ENCODE peak calls at places on chromosomes 11 and 22, in six cellular contexts. H is stomach, U is adrenal gland, X is Peyer's patch, L is HCT116, R is sigmoid colon. K is an unnamed sample.

GRCh38 chr22:29871684-29872083 is 11.3 kb upstream of the MTMR3 start:
- DNase-seq in L (no peak), H (no peak), X (no peak), R (no peak), U (peak), K (no peak)

GRCh38 chr11:1303196-1303821 is 6.1 kb downstream of the TOLLIP start:
- DNase-seq in H (peak), L (no peak), R (no peak), U (no peak), X (peak), K (peak)

GRCh38 chr11:6611092-6612007 is 666 bp downstream of the TAF10 start:
- DNase-seq in X (peak), L (no peak), U (peak), H (no peak), R (peak), K (peak)

GRCh38 chr11:783581-784015 is 6.3 kb downstream of the CEND1 start:
- DNase-seq in H (peak), R (peak), X (peak), U (peak), L (peak), K (no peak)

GRCh38 chr11:6397636-6398035 is 7.4 kb downstream of the SMPD1 start:
- DNase-seq in U (peak), H (no peak), L (no peak), R (no peak), X (no peak), K (no peak)

GRCh38 chr22:28171135-28171534 is 252.1 kb upstream of the PITPNB start:
- DNase-seq in H (no peak), L (no peak), X (no peak), R (no peak), U (no peak), K (no peak)

GRCh38 chr22:19361501-19362103 is 69.9 kb downstream of the HIRA start:
- DNase-seq in H (no peak), X (peak), R (no peak), U (no peak), L (no peak), K (peak)

GRCh38 chr22:46386312-46386711 is 50.8 kb downstream of the TRMU start:
- DNase-seq in R (no peak), L (no peak), H (no peak), X (no peak), U (no peak), K (no peak)

GRCh38 chr22:22930222-22930497 is 42.5 kb downstream of the IGLL5 start:
- DNase-seq in R (no peak), L (no peak), X (no peak), U (no peak), H (no peak), K (no peak)

GRCh38 chr11:68373810-68374501 is 61.6 kb downstream of the LRP5 start:
- DNase-seq in X (peak), L (no peak), R (no peak), H (peak), U (no peak), K (no peak)

GRCh38 chr22:39453765-39454378 is 2.9 kb upstream of the MGAT3 start:
- DNase-seq in U (no peak), R (no peak), H (no peak), X (no peak), L (no peak), K (peak)

GRCh38 chr11:78138694-78139421 is 568 bp downstream of the ALG8 start:
- DNase-seq in L (peak), R (no peak), U (no peak), X (peak), H (peak), K (peak)

GRCh38 chr11:107243929-107244328 is 213.7 kb downstream of the CWF19L2 start:
- DNase-seq in L (no peak), X (no peak), H (no peak), U (no peak), R (no peak), K (no peak)

GRCh38 chr22:46079861-46080821 is 70.2 kb upstream of the PPARA start:
- DNase-seq in U (peak), H (peak), R (peak), L (no peak), X (peak), K (no peak)

GRCh38 chr11:84117394-84117793 is 831.2 kb upstream of the CCDC90B start:
- DNase-seq in L (no peak), X (no peak), H (no peak), U (no peak), R (no peak), K (no peak)

GRCh38 chr11:57476223-57476882 is 16.0 kb downstream of the RTN4RL2 start:
- DNase-seq in H (peak), U (peak), L (no peak), X (peak), R (no peak), K (no peak)

GRCh38 chr11:134763030-134763388 is 351.0 kb upstream of the B3GAT1 start:
- DNase-seq in U (no peak), H (no peak), R (no peak), L (no peak), X (no peak), K (no peak)

GRCh38 chr22:38727530-38728451 is 22.0 kb downstream of the GTPBP1 start:
- DNase-seq in X (no peak), R (peak), H (no peak), U (no peak), L (no peak), K (no peak)

GRCh38 chr22:38214248-38215056 is 12.7 kb downstream of the MAFF start:
- DNase-seq in X (peak), R (peak), U (peak), L (no peak), H (peak), K (no peak)

GRCh38 chr11:1307998-1308744 is 1.3 kb downstream of the TOLLIP start:
- DNase-seq in X (no peak), R (no peak), L (no peak), H (peak), U (no peak), K (no peak)

GRCh38 chr11:87466228-87466627 is 428.5 kb downstream of the TMEM135 start:
- DNase-seq in L (no peak), R (peak), U (no peak), H (no peak), X (no peak), K (no peak)

GRCh38 chr11:6569706-6570105 is 33.7 kb downstream of the RRP8 start:
- DNase-seq in R (no peak), X (no peak), H (no peak), U (no peak), L (no peak), K (no peak)

GRCh38 chr11:46305295-46305694 is 27.8 kb downstream of the CREB3L1 start:
- DNase-seq in X (no peak), R (no peak), U (no peak), L (no peak), H (no peak), K (peak)

GRCh38 chr22:46994265-46994664 is 231.8 kb downstream of the TBC1D22A start:
- DNase-seq in L (no peak), X (peak), R (peak), U (no peak), H (peak), K (no peak)

GRCh38 chr11:3905080-3905953 is 49.9 kb downstream of the STIM1 start:
- DNase-seq in U (peak), H (peak), R (no peak), L (peak), X (no peak), K (peak)

GRCh38 chr11:134802116-134802515 is 390.1 kb upstream of the B3GAT1 start:
- DNase-seq in X (no peak), U (no peak), L (no peak), R (no peak), H (no peak), K (no peak)

GRCh38 chr22:22178566-22178965 is 66.0 kb upstream of the VPREB1 start:
- DNase-seq in R (no peak), L (no peak), X (no peak), H (no peak), U (no peak), K (no peak)

GRCh38 chr11:128924109-128924508 is 18.6 kb downstream of the TP53AIP1 start:
- DNase-seq in X (no peak), U (no peak), R (no peak), H (no peak), L (no peak), K (no peak)

GRCh38 chr22:29877620-29878019 is 5.4 kb upstream of the MTMR3 start:
- DNase-seq in R (no peak), X (no peak), L (no peak), H (no peak), U (no peak), K (peak)

GRCh38 chr11:55474321-55474720 is 79.9 kb upstream of the OR4C15 start:
- DNase-seq in R (no peak), L (no peak), U (no peak), H (no peak), X (no peak), K (no peak)

GRCh38 chr11:12149672-12150225 is 39.4 kb downstream of the MICAL2 start:
- DNase-seq in X (no peak), U (no peak), R (no peak), H (no peak), L (no peak), K (peak)

GRCh38 chr11:64035081-64035524 is 628 bp upstream of the FLRT1 start:
- DNase-seq in L (no peak), X (no peak), U (no peak), R (no peak), H (no peak), K (no peak)
- H3K4me3 ChIP-seq in L (no peak), X (peak), U (peak), R (peak), H (peak), K (no peak)

GRCh38 chr11:73760066-73760679 is 701 bp downstream of the RAB6A start:
- DNase-seq in X (peak), R (peak), L (no peak), H (peak), U (peak), K (peak)
- TF ChIP-seq POLR2A in X (no peak), R (no peak), L (no peak), H (no peak), U (no peak), K (no peak)

DNA sequence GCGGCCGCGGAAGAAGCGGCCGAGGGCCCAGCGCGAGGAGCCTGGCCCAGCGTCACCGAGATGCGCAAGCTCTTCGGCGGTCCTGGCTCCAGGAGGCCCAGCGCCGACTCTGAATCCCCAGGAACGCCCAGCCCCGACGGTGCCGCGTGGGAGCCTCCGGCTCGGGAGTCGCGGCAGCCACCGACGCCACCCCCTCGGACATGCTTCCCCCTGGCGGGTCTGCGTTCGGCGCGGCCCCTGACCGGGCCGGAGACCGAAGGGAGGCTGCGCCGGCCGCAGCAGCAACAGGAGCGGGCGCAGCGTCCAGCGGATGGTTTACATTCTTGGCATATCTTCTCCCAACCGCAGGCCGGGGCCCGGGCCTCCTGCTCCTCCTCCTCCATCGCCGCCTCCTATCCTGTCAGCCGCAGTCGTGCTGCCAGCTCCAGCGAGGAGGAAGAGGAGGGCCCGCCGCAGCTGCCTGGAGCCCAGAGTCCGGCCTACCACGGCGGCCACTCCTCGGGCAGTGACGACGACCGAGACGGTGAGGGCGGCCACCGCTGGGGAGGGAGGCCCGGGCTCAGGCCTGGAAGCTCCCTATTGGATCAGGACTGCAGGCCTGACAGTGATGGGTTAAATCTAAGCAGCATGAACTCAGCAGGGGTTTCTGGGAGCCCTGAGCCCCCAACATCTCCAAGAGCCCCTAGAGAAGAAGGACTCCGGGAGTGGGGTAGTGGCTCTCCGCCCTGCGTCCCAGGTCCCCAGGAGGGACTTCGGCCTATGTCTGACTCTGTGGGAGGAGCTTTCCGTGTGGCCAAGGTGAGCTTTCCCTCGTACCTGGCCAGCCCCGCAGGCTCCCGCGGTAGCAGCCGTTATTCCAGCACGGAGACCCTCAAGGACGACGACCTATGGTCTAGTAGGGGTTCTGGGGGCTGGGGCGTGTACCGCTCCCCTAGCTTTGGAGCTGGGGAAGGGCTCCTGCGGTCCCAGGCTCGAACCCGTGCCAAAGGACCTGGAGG is 1.2 kb downstream of the ARHGEF17 start:
- DNase-seq in X (peak), U (peak), L (peak), H (peak), R (peak), K (peak)
- H3K4me3 ChIP-seq in X (peak), U (peak), L (peak), H (peak), R (peak), K (peak)

GRCh38 chr22:41920271-41920976 is 5.5 kb upstream of the SHISA8 start:
- DNase-seq in R (no peak), U (no peak), L (no peak), H (no peak), X (peak), K (no peak)

GRCh38 chr22:41917906-41918791 is 3.3 kb upstream of the SHISA8 start:
- DNase-seq in R (no peak), U (peak), H (peak), X (peak), L (no peak), K (peak)

GRCh38 chr22:41916745-41917358 is 2.0 kb upstream of the SHISA8 start:
- DNase-seq in H (no peak), L (no peak), U (no peak), X (no peak), R (no peak), K (no peak)

GRCh38 chr22:41917375-41917905 is 2.6 kb upstream of the SHISA8 start:
- DNase-seq in U (no peak), R (no peak), X (no peak), H (no peak), L (no peak), K (no peak)

GRCh38 chr22:41919357-41920224 is 4.7 kb upstream of the SHISA8 start:
- DNase-seq in X (peak), U (peak), H (peak), L (no peak), R (no peak), K (peak)
- TF ChIP-seq POLR2A in X (no peak), U (no peak), H (no peak), L (no peak), R (no peak), K (no peak)

GRCh38 chr11:118635237-118635591 is 27.8 kb downstream of the PHLDB1 start:
- DNase-seq in X (no peak), H (no peak), L (no peak), R (no peak), U (peak), K (no peak)

GRCh38 chr11:118635642-118636041 is 28.2 kb downstream of the PHLDB1 start:
- DNase-seq in U (no peak), R (no peak), X (no peak), L (no peak), H (no peak), K (no peak)

GRCh38 chr11:118633979-118634378 is 26.6 kb downstream of the PHLDB1 start:
- DNase-seq in X (no peak), U (no peak), R (no peak), H (no peak), L (no peak), K (no peak)

GRCh38 chr11:118633319-118633690 is 25.9 kb downstream of the PHLDB1 start:
- DNase-seq in U (no peak), R (no peak), X (no peak), L (no peak), H (no peak), K (no peak)

GRCh38 chr11:118634435-118635236 is 27.2 kb downstream of the PHLDB1 start:
- DNase-seq in H (peak), L (no peak), U (peak), R (peak), X (peak), K (no peak)
- H3K4me3 ChIP-seq in H (peak), L (peak), U (peak), R (peak), X (peak), K (no peak)

GRCh38 chr11:69674886-69675714 is at the start of gene LTO1:
- DNase-seq in H (peak), L (peak), U (peak), X (peak), R (peak), K (peak)
- TF ChIP-seq POLR2A in H (no peak), L (peak), U (peak), X (peak), R (peak), K (peak)

DNA sequence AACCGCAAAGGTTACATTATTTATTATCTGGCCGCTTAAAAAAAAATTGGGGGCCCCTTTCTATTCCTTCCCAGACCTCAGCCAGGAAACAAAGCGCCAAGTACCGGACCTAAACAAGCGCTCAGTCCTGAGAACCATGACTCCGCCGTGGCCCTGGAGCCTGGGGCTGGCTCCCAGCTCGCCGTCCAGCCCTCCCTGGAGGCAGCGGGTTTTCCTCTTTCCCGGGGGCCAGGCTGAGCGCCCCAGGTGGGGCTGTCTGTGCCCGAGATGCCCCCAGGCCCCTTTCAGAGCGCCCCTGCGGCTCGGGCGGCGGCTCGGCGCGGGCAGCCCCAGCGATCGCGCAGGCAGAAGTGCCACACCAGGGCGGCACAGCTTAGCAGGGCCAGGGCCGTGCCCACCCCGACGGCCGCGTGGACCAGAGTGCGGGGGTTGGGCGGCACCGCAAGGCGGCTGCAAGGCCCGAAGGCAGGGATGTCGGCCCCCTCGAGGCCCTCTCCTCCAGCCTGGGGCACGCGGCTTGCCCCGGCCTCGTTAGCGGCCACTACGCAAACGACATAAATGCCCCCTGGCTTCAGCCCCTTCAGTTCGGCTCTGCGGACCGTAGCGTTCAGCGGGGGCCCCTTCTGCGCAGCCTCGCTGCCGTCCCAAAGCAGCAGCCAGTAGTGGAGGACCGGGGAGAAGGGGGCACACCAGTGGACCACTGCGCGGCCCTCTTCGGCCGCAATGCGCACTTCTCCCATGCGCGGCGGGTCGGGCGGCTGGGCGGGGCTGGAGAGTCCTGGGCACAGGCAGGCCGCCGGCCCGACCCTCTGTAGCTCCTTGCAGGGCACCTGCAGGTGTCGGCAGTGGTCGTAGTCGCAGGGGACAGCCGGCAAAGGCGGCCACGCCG is 1.6 kb downstream of the LRRN4CL start:
- DNase-seq in H (no peak), R (peak), L (no peak), U (no peak), X (no peak), K (peak)
- H3K4me3 ChIP-seq in H (peak), R (peak), L (no peak), U (peak), X (peak), K (no peak)

GRCh38 chr11:74168838-74169237 is 2.0 kb downstream of the C2CD3 start:
- DNase-seq in R (no peak), H (no peak), U (no peak), L (no peak), X (no peak), K (no peak)

GRCh38 chr11:74169736-74170458 is 905 bp downstream of the C2CD3 start:
- DNase-seq in U (no peak), L (no peak), R (no peak), H (no peak), X (no peak), K (peak)

GRCh38 chr11:74175923-74176322 is 4.8 kb downstream of the PPME1 start:
- DNase-seq in U (no peak), X (no peak), R (no peak), L (no peak), H (no peak), K (no peak)

GRCh38 chr11:74171630-74172465 is 759 bp downstream of the PPME1 start:
- DNase-seq in R (no peak), L (no peak), U (no peak), X (no peak), H (no peak), K (peak)

DNA sequence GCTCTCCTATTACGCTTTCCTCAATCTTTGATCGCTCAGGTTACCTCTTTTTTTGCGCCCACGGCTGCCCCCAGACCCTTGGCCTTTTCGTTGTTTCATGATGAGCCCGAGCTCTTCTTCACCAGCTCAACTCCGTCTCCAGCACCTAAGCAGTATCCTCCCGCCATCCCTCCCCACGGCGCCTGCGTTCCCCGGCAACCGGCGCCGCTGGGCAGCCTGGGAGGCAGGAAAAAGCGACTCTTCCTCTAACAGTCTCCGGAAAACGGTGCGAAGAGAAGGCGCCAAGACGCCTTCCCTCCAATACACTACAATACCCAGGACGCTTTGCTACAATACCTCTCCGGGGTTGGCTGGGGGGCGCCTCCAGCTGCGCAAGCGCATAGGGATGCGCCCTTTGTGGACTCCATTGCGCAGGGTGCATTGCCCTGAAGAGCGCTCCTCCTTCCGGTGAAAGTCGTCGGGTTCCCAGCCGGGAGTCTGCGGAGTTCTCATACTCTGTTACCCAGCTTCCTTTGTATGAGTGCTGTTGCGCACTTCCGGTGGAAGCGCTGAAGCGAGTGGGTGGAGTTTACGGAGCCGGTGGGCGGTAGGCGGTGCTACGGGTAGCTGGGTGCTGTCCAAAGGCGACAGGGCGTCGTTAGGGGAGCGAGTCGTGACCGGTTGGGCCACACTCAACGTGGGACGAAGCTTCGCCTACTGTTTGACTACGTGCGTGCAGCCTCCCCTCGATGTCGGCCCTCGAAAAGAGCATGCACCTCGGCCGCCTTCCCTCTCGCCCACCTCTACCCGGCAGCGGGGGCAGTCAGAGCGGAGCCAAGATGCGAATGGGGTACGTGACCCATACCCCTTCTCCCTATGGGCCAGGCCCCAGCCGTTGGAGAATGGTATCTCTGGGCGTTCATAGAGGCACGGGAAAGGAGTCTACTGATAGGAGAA is at the start of the genes C2CD3 and PPME1:
- DNase-seq in X (peak), R (peak), L (peak), H (peak), U (peak), K (peak)
- TF ChIP-seq POLR2A in X (peak), R (peak), L (peak), H (peak), U (peak), K (peak)